ENCODE peak calls at places on chromosomes 13 and 19, in four cellular contexts. M, V, G and X are unnamed samples.

GRCh38 chr13:24178847-24179845 is 18.6 kb downstream of the SPATA13 start:
- DNase-seq in M (peak; percentile 67), V (no peak), G (peak; percentile 51), X (no peak)

GRCh38 chr19:47157455-47158321 is 27.1 kb downstream of the SAE1 start:
- DNase-seq in M (peak; percentile 82), G (peak; percentile 71), V (peak; percentile 58), X (peak; percentile 85)

GRCh38 chr13:76667551-76667950 is 218.7 kb downstream of the KCTD12 start:
- DNase-seq in M (peak; percentile 83), G (peak; percentile 48), V (peak; percentile 20), X (no peak)

GRCh38 chr13:46797468-46798237 is 692 bp upstream of the ESD start:
- DNase-seq in V (no peak), M (no peak), G (peak; percentile 9), X (no peak)

GRCh38 chr13:40389081-40389641 is 277.3 kb downstream of the FOXO1 start:
- DNase-seq in G (no peak), M (no peak), V (no peak), X (no peak)

GRCh38 chr19:49590971-49591730 is at the start of gene PRR12:
- DNase-seq in G (peak; percentile 31), M (peak; percentile 77), V (peak; percentile 92), X (peak; percentile 81)

GRCh38 chr13:98156259-98156658 is 13.4 kb downstream of the FARP1 start:
- DNase-seq in M (no peak), V (no peak), G (no peak), X (no peak)

GRCh38 chr19:2394054-2394668 is 33.2 kb downstream of the TIMM13 start:
- DNase-seq in M (no peak), G (no peak), V (no peak), X (no peak)

GRCh38 chr13:107069107-107069776 is 501.3 kb upstream of the ARGLU1 start:
- DNase-seq in G (no peak), M (no peak), V (no peak), X (no peak)

GRCh38 chr19:17281391-17282304 is at the start of gene ANKLE1:
- DNase-seq in M (no peak), G (no peak), V (peak; percentile 64), X (peak; percentile 77)

GRCh38 chr19:2289714-2290435 is 7.9 kb upstream of the PEAK3 start:
- DNase-seq in M (no peak), V (no peak), G (no peak), X (no peak)

GRCh38 chr19:14113762-14114414 is 3.7 kb downstream of the PRKACA start:
- DNase-seq in V (no peak), M (no peak), G (no peak), X (no peak)

GRCh38 chr19:21314676-21315075 is 14.5 kb downstream of the ZNF708 start:
- DNase-seq in M (peak; percentile 37), V (no peak), G (no peak), X (no peak)

GRCh38 chr13:113220877-113221276 is 11.5 kb downstream of the CUL4A start:
- DNase-seq in V (no peak), M (peak; percentile 31), G (no peak), X (no peak)

GRCh38 chr13:97307882-97308624 is 85.9 kb downstream of the MBNL2 start:
- DNase-seq in V (no peak), G (peak; percentile 76), M (peak; percentile 63), X (no peak)

GRCh38 chr13:50733392-50733791 is 110.1 kb downstream of the DLEU7 start:
- DNase-seq in G (no peak), V (no peak), M (no peak), X (no peak)

GRCh38 chr13:23796546-23796945 is 92.7 kb downstream of the MIPEP start:
- DNase-seq in V (no peak), G (no peak), M (peak; percentile 12), X (no peak)

GRCh38 chr13:50318887-50319286 is 303.6 kb downstream of the KCNRG start:
- DNase-seq in V (no peak), G (no peak), M (no peak), X (no peak)

GRCh38 chr13:110559986-110560385 is 1.5 kb downstream of the RAB20 start:
- DNase-seq in G (no peak), M (no peak), V (no peak), X (no peak)

GRCh38 chr19:47228168-47228936 is 2.6 kb downstream of the BBC3 start:
- DNase-seq in V (no peak), G (peak; percentile 29), M (peak; percentile 33), X (peak; percentile 73)

GRCh38 chr13:40340368-40341085 is 325.9 kb downstream of the FOXO1 start:
- DNase-seq in G (no peak), M (no peak), V (no peak), X (no peak)

GRCh38 chr13:90498096-90498495 is 849.4 kb upstream of the MIR17HG start:
- DNase-seq in M (peak; percentile 17), G (no peak), V (no peak), X (no peak)

GRCh38 chr13:45436332-45436731 is 18.2 kb upstream of the SLC25A30 start:
- DNase-seq in G (no peak), V (no peak), M (no peak), X (no peak)

GRCh38 chr13:97223711-97224461 is 1.8 kb downstream of the MBNL2 start:
- DNase-seq in V (peak; percentile 52), G (peak; percentile 84), M (peak; percentile 95), X (peak; percentile 41)